ENCODE peak calls at places on chromosome 5, in six cellular contexts. One of them, this sample, is unnamed.

GRCh38 chr5:177098103-177098771 is 11.5 kb downstream of the FGFR4 start:
- DNase-seq in astrocyte: no peak
- DNase-seq in trophoblast cell: no peak
- DNase-seq in GM12878: no peak
- DNase-seq in neural progenitor cell: no peak
- DNase-seq in HepG2: no peak
- DNase-seq in this sample: no peak

GRCh38 chr5:178357127-178357526 is 124.5 kb upstream of the PHYKPL start:
- DNase-seq in HepG2: no peak
- DNase-seq in neural progenitor cell: peak
- DNase-seq in GM12878: no peak
- DNase-seq in trophoblast cell: no peak
- DNase-seq in astrocyte: no peak
- DNase-seq in this sample: no peak

GRCh38 chr5:172347653-172348052 is 64.1 kb upstream of the UBTD2 start:
- DNase-seq in HepG2: no peak
- DNase-seq in neural progenitor cell: no peak
- DNase-seq in trophoblast cell: peak
- DNase-seq in astrocyte: no peak
- DNase-seq in GM12878: no peak
- DNase-seq in this sample: no peak

GRCh38 chr5:54195701-54196100 is 114.7 kb downstream of the ARL15 start:
- DNase-seq in HepG2: no peak
- DNase-seq in neural progenitor cell: no peak
- DNase-seq in astrocyte: no peak
- DNase-seq in GM12878: no peak
- DNase-seq in trophoblast cell: no peak
- DNase-seq in this sample: no peak

GRCh38 chr5:42005561-42006153 is 80.6 kb downstream of the FBXO4 start:
- DNase-seq in neural progenitor cell: peak
- DNase-seq in trophoblast cell: no peak
- DNase-seq in HepG2: peak
- DNase-seq in astrocyte: peak
- DNase-seq in GM12878: no peak
- DNase-seq in this sample: peak

GRCh38 chr5:1495525-1495897 is 28.2 kb downstream of the LPCAT1 start:
- DNase-seq in astrocyte: no peak
- DNase-seq in trophoblast cell: no peak
- DNase-seq in GM12878: no peak
- DNase-seq in HepG2: no peak
- DNase-seq in neural progenitor cell: no peak
- DNase-seq in this sample: no peak

GRCh38 chr5:30539004-30539634 is 654.4 kb upstream of the CDH6 start:
- DNase-seq in HepG2: no peak
- DNase-seq in astrocyte: peak
- DNase-seq in GM12878: no peak
- DNase-seq in neural progenitor cell: no peak
- DNase-seq in trophoblast cell: no peak
- DNase-seq in this sample: no peak

GRCh38 chr5:76178913-76179312 is 95.7 kb downstream of the SV2C start:
- DNase-seq in astrocyte: no peak
- DNase-seq in neural progenitor cell: no peak
- DNase-seq in trophoblast cell: no peak
- DNase-seq in HepG2: no peak
- DNase-seq in GM12878: no peak
- DNase-seq in this sample: no peak

GRCh38 chr5:157679801-157680200 is 8.5 kb downstream of the C5orf52 start:
- DNase-seq in trophoblast cell: no peak
- DNase-seq in HepG2: no peak
- DNase-seq in neural progenitor cell: no peak
- DNase-seq in GM12878: no peak
- DNase-seq in astrocyte: no peak
- DNase-seq in this sample: no peak

GRCh38 chr5:72205431-72206009 is 98.2 kb downstream of the MAP1B start:
- DNase-seq in astrocyte: peak
- DNase-seq in trophoblast cell: no peak
- DNase-seq in GM12878: no peak
- DNase-seq in neural progenitor cell: no peak
- DNase-seq in HepG2: no peak
- DNase-seq in this sample: no peak

DNA sequence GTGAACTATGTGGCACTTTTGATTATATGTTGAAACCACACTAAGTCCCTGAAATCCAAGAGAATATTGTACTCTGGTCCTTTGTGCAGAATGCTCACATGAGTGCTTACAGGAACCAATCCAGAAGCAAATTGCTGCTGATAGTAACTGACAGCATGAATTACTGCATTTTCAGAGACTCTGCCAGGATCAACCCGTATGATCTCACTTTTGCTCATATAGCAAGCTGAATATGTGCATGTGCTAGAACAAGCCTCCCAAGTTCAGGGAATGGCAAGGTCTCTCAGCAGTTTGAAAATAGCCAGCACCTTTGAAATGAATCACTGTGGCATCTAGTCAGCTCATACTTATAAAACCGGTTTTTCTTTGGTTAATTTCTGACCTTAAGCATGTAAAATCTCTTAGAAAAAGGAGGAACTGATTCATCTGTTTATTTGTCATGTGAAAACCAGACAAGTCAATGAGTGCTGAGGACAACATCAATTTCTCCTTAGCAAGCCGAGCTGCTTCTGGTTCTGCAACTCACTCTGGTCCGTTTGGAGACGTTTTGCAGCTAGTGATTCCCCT is 215.7 kb upstream of the ELL2 start:
- DNase-seq in GM12878: peak
- DNase-seq in HepG2: peak
- DNase-seq in astrocyte: peak
- DNase-seq in trophoblast cell: peak
- DNase-seq in neural progenitor cell: no peak
- DNase-seq in this sample: peak
- H2AFZ ChIP-seq in GM12878: peak
- H2AFZ ChIP-seq in HepG2: no peak
- H2AFZ ChIP-seq in astrocyte: no peak
- H2AFZ ChIP-seq in trophoblast cell: no peak
- H2AFZ ChIP-seq in neural progenitor cell: no peak
- H2AFZ ChIP-seq in this sample: no peak

GRCh38 chr5:174491265-174491664 is 233.1 kb upstream of the MSX2 start:
- DNase-seq in trophoblast cell: no peak
- DNase-seq in GM12878: no peak
- DNase-seq in astrocyte: no peak
- DNase-seq in neural progenitor cell: no peak
- DNase-seq in HepG2: no peak
- DNase-seq in this sample: no peak
- H3K9ac ChIP-seq in trophoblast cell: no peak
- H3K9ac ChIP-seq in GM12878: no peak
- H3K9ac ChIP-seq in astrocyte: no peak
- H3K9ac ChIP-seq in neural progenitor cell: no peak
- H3K9ac ChIP-seq in HepG2: no peak
- H3K9ac ChIP-seq in this sample: no peak

GRCh38 chr5:116626272-116626723 is 51.7 kb upstream of the SEMA6A start:
- DNase-seq in HepG2: no peak
- DNase-seq in astrocyte: peak
- DNase-seq in trophoblast cell: no peak
- DNase-seq in neural progenitor cell: peak
- DNase-seq in GM12878: no peak
- DNase-seq in this sample: no peak
- H3K27ac ChIP-seq in HepG2: no peak
- H3K27ac ChIP-seq in astrocyte: no peak
- H3K27ac ChIP-seq in trophoblast cell: no peak
- H3K27ac ChIP-seq in neural progenitor cell: no peak
- H3K27ac ChIP-seq in GM12878: no peak
- H3K27ac ChIP-seq in this sample: no peak

DNA sequence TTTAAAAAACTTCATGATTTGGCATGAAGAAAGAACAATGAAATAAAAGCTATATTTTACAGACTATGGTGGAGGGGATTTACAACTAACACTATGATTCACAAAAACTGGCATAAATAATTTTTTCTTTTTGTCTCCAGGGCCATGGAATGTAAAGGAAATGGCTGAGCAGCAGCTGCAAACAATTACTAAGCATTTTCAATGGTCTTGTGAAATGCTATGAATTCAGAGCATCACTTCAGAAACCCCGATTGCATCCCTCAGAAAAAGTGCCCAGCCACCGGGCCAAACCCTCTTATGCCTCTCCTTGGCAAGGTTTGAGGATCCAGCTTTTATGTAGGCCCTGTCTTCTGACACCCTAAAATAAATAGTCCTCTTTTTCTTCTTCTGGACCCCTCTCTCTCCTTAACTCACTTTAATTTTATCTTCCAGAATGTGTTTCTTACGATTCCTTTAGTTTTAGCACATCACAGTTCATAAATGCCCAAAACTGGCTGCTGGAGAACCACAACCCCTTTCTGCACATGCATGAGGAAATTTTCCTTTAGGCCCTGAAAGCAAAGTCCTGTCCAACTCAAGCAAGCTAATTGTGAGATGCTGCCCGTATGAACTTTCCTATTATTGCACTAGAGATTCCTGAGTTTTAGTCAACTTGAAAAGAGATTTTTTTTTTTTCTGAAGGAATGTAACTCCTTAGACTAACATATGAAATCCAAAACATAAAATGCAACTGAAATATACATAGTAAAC is 51.9 kb upstream of the DAB2 start:
- DNase-seq in trophoblast cell: peak
- DNase-seq in HepG2: no peak
- DNase-seq in GM12878: no peak
- DNase-seq in astrocyte: peak
- DNase-seq in neural progenitor cell: no peak
- DNase-seq in this sample: no peak
- H2AFZ ChIP-seq in trophoblast cell: no peak
- H2AFZ ChIP-seq in HepG2: no peak
- H2AFZ ChIP-seq in GM12878: no peak
- H2AFZ ChIP-seq in astrocyte: peak
- H2AFZ ChIP-seq in neural progenitor cell: no peak
- H2AFZ ChIP-seq in this sample: no peak

This sample was measured in Karpas-422.